ENCODE peak calls at places on chromosomes 5 and 9, in eight cellular contexts. M is WERI-Rb-1, L is adrenal gland, V is left ventricle myocardium inferior, E is hepatocyte, A is progenitor cell of endocrine pancreas, H is cardiac fibroblast, R is body of pancreas. P is an unnamed sample.
A peak's percentile ranks its signal among the peaks of the same experiment; 100 is the strongest.

GRCh38 chr9:5866276-5866675 is 24.4 kb upstream of the MLANA start:
- DNase-seq in M (no peak), L (no peak), V (no peak), E (no peak), A (no peak), H (no peak), R (no peak), P (no peak)

GRCh38 chr9:87198716-87199115 is 251.4 kb upstream of the GAS1 start:
- DNase-seq in M (no peak), L (no peak), V (no peak), E (no peak), A (no peak), H (peak; percentile 22), R (no peak), P (no peak)

GRCh38 chr5:55445817-55446216 is 88.9 kb downstream of the PLPP1 start:
- DNase-seq in M (no peak), L (no peak), V (no peak), E (no peak), A (no peak), H (no peak), R (no peak), P (no peak)

GRCh38 chr9:27426717-27427645 is 97.1 kb upstream of the IFNK start:
- DNase-seq in M (no peak), L (no peak), V (no peak), E (no peak), A (no peak), H (peak; percentile 64), R (no peak), P (no peak)

GRCh38 chr9:70080481-70081119 is 37.0 kb downstream of the MAMDC2 start:
- DNase-seq in M (no peak), L (no peak), V (no peak), E (no peak), A (no peak), H (peak; percentile 86), R (peak; percentile 64), P (no peak)

GRCh38 chr5:41212935-41213334 is 397 bp downstream of the C6 start:
- DNase-seq in M (no peak), L (no peak), V (no peak), E (no peak), A (no peak), H (no peak), R (no peak), P (no peak)

GRCh38 chr5:38555354-38556114 is 912 bp downstream of the LIFR start:
- DNase-seq in M (no peak), L (no peak), V (no peak), E (no peak), A (no peak), H (no peak), R (no peak), P (no peak)

GRCh38 chr5:58582004-58582403 is 871 bp upstream of the RAB3C start:
- DNase-seq in M (peak; percentile 77), L (no peak), V (no peak), E (peak; percentile 23), A (peak; percentile 22), H (no peak), R (peak; percentile 29), P (peak; percentile 34)

GRCh38 chr5:6251579-6252102 is 126.7 kb downstream of the MED10 start:
- DNase-seq in M (no peak), L (no peak), V (no peak), E (no peak), A (no peak), H (no peak), R (no peak), P (no peak)

GRCh38 chr5:132495063-132495671 is 4.6 kb upstream of the IRF1 start:
- DNase-seq in M (no peak), L (no peak), V (no peak), E (peak; percentile 3), A (no peak), H (no peak), R (peak; percentile 14), P (no peak)

GRCh38 chr9:107481035-107481434 is 8.5 kb downstream of the KLF4 start:
- DNase-seq in M (no peak), L (no peak), V (no peak), E (no peak), A (no peak), H (peak; percentile 53), R (no peak), P (no peak)

GRCh38 chr9:8579661-8580060 is 780.1 kb upstream of the DMAC1 start:
- DNase-seq in M (no peak), L (no peak), V (no peak), E (no peak), A (no peak), H (no peak), R (no peak), P (no peak)

GRCh38 chr5:109454726-109455505 is 45.1 kb upstream of the PJA2 start:
- DNase-seq in M (no peak), L (no peak), V (no peak), E (no peak), A (no peak), H (peak; percentile 73), R (no peak), P (no peak)

GRCh38 chr5:156920042-156920860 is 42.8 kb downstream of the TIMD4 start:
- DNase-seq in M (no peak), L (no peak), V (no peak), E (peak; percentile 20), A (no peak), H (no peak), R (no peak), P (no peak)

GRCh38 chr5:125551246-125551645 is 804.8 kb upstream of the ZNF608 start:
- DNase-seq in M (no peak), L (no peak), V (no peak), E (no peak), A (no peak), H (peak; percentile 51), R (no peak), P (no peak)

GRCh38 chr5:110790673-110791072 is 51.9 kb downstream of the SLC25A46 start:
- DNase-seq in M (no peak), L (no peak), V (no peak), E (peak; percentile 26), A (no peak), H (peak; percentile 82), R (no peak), P (no peak)

GRCh38 chr5:53478411-53479044 is 1.9 kb upstream of the FST start:
- DNase-seq in M (peak; percentile 63), L (peak; percentile 32), V (peak; percentile 22), E (peak; percentile 71), A (no peak), H (peak; percentile 72), R (peak; percentile 29), P (peak; percentile 58)

GRCh38 chr5:115841382-115842088 is at the start of the genes AP3S1 and ATG12:
- DNase-seq in M (peak; percentile 91), L (peak; percentile 94), V (peak; percentile 90), E (peak; percentile 95), A (peak; percentile 62), H (peak; percentile 94), R (peak; percentile 88), P (peak; percentile 94)

GRCh38 chr9:35549466-35549865 is 55.6 kb upstream of the TESK1 start:
- DNase-seq in M (no peak), L (no peak), V (no peak), E (no peak), A (no peak), H (peak; percentile 52), R (no peak), P (no peak)

GRCh38 chr9:113567361-113568080 is 104.0 kb downstream of the RGS3 start:
- DNase-seq in M (no peak), L (no peak), V (peak; percentile 11), E (no peak), A (no peak), H (no peak), R (no peak), P (no peak)

GRCh38 chr9:116589392-116590354 is 97.4 kb upstream of the TRIM32 start:
- DNase-seq in M (peak; percentile 63), L (no peak), V (no peak), E (peak; percentile 34), A (no peak), H (peak; percentile 94), R (no peak), P (no peak)
- TF ChIP-seq CTCF in M (peak; percentile 87), L (peak; percentile 41), V (peak; percentile 37), E (peak; percentile 49), A (peak; percentile 48), H (peak; percentile 86), R (peak; percentile 32), P (peak; percentile 11)

GRCh38 chr9:38068866-38069628 is at the start of gene SHB:
- DNase-seq in M (peak; percentile 83), L (peak; percentile 78), V (peak; percentile 90), E (peak; percentile 91), A (peak; percentile 65), H (peak; percentile 54), R (peak; percentile 88), P (peak; percentile 88)
- TF ChIP-seq CTCF in M (no peak), L (peak; percentile 32), V (peak; percentile 68), E (peak; percentile 53), A (no peak), H (no peak), R (peak; percentile 24), P (peak; percentile 40)

DNA sequence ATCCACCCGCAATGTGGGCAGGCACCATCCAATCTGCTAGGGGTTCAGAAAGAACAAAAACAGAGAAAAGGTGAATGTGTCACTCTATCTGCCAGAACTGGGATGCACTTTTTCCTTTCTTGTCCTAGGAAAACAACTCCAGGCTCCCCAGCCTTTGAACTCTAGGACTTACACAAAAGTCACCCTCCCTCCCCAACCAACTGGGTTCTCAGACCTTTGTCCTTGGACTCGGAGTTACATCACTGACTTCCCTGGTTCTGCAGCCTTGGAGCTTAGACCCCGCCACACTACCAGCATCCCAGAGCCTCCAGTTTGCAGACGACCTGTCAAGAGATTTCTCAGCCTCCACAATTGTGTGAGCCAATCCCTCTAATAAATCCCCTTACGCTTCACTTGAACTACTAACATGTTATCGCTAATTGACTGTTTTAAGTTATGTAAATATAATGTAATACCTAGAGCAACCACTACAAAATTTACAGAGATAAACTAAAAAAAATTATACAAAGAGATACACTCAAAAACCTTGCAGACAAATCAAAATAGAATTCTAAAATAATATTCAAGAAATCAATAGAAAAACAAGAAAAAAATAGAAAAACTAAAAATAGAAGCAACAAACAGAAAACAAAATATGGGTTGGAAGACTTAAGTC is 5.3 kb upstream of the UBLCP1 start:
- DNase-seq in M (no peak), L (no peak), V (no peak), E (peak; percentile 8), A (no peak), H (no peak), R (no peak), P (no peak)
- TF ChIP-seq CTCF in M (no peak), L (no peak), V (no peak), E (no peak), A (no peak), H (no peak), R (peak; percentile 18), P (no peak)

DNA sequence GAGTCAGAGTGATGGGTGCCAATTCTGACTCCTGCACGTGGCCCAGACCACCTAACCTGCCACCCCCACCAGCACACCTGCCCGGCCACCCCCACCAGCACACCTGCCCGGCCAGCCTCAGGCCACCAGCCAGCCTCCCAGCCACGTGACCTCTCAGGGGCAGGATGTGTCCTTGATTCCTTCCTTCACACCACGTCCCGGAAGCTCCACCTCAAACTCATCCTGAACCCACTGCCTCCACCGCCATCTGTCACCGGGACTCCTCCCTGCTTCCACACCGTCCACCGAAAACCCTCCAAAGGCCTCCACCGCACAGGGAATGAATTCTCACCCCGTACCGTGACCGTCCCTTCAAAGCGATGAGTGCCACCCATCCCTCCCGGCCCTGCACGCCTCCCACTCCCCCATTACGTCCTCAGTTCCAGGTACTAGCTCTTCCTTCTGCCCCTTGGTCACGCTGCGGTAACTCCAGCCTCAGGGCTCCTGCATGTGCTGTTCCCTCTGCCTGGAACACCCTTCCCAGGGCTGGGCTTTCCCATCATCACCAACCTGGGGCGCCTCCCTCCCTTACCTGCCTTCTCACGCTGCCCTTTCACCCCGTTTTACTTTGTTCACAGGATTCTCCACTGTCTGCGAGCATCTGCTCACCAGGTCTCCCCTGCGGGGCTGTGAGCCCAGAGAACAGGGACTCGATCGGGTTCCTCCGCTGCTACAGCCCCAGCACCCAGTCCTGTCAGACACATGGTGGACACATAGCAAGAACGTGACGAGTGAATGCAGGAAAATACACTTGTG is 82.9 kb downstream of the ADAMTS2 start:
- DNase-seq in M (no peak), L (peak; percentile 2), V (no peak), E (no peak), A (no peak), H (no peak), R (no peak), P (peak; percentile 23)
- TF ChIP-seq CTCF in M (no peak), L (no peak), V (no peak), E (no peak), A (no peak), H (no peak), R (no peak), P (no peak)